ENCODE peak calls at places on chromosomes 3 and 15, in six cellular contexts. D is HCT116, B is K562, Q is HepG2, O is GM12878, I is H1. A is an unnamed sample. For H3K4me1, the result is how much of the 10 kb centered on the place peaks cover.

GRCh38 chr3:177731644-177732268 is 534.5 kb upstream of the TBL1XR1 start:
- DNase-seq in D (no peak), B (no peak), Q (no peak), O (no peak), I (no peak), A (no peak)

GRCh38 chr3:108406661-108407206 is 103.7 kb downstream of the MYH15 start:
- DNase-seq in D (peak), B (peak), Q (peak), O (peak), I (no peak), A (no peak)

GRCh38 chr3:48695113-48695753 is 9.5 kb upstream of the NCKIPSD start:
- DNase-seq in D (no peak), B (peak), Q (no peak), O (no peak), I (peak), A (peak)

GRCh38 chr3:146590521-146590920 is 14.6 kb downstream of the PLSCR5 start:
- DNase-seq in D (no peak), B (no peak), Q (no peak), O (no peak), I (no peak), A (no peak)

GRCh38 chr3:41881233-41881821 is 80.6 kb downstream of the ULK4 start:
- DNase-seq in D (no peak), B (peak), Q (peak), O (no peak), I (no peak), A (no peak)

GRCh38 chr15:86773766-86774165 is 694.1 kb downstream of the AGBL1 start:
- DNase-seq in D (no peak), B (no peak), Q (no peak), O (no peak), I (no peak), A (no peak)

GRCh38 chr3:80000022-80000421 is 232.2 kb upstream of the ROBO1 start:
- DNase-seq in D (no peak), B (no peak), Q (no peak), O (no peak), I (no peak), A (no peak)

GRCh38 chr3:123447749-123448502 is 964 bp downstream of the ADCY5 start:
- DNase-seq in D (no peak), B (peak), Q (no peak), O (no peak), I (no peak), A (no peak)

GRCh38 chr3:76383781-76384180 is 598.4 kb upstream of the ZNF717 start:
- DNase-seq in D (no peak), B (no peak), Q (no peak), O (no peak), I (no peak), A (no peak)

GRCh38 chr3:170469151-170470062 is 50.7 kb downstream of the CLDN11 start:
- DNase-seq in D (no peak), B (no peak), Q (no peak), O (no peak), I (no peak), A (no peak)

GRCh38 chr3:157494581-157495281 is 8.5 kb downstream of the VEPH1 start:
- DNase-seq in D (no peak), B (no peak), Q (no peak), O (no peak), I (no peak), A (no peak)

GRCh38 chr3:63990204-63990603 is 33.1 kb downstream of the PSMD6 start:
- DNase-seq in D (no peak), B (no peak), Q (no peak), O (no peak), I (no peak), A (no peak)

GRCh38 chr3:132318451-132318850 is 1.2 kb downstream of the ACP3 start:
- DNase-seq in D (no peak), B (no peak), Q (no peak), O (no peak), I (no peak), A (no peak)

GRCh38 chr15:31265090-31265870 is 61.4 kb upstream of the KLF13 start:
- DNase-seq in D (no peak), B (no peak), Q (peak), O (no peak), I (no peak), A (no peak)

GRCh38 chr3:127707777-127708438 is 35.2 kb downstream of the ABTB1 start:
- DNase-seq in D (no peak), B (no peak), Q (no peak), O (no peak), I (no peak), A (no peak)

GRCh38 chr3:187264946-187265345 is 26.6 kb downstream of the MASP1 start:
- DNase-seq in D (no peak), B (no peak), Q (no peak), O (no peak), I (no peak), A (no peak)

DNA sequence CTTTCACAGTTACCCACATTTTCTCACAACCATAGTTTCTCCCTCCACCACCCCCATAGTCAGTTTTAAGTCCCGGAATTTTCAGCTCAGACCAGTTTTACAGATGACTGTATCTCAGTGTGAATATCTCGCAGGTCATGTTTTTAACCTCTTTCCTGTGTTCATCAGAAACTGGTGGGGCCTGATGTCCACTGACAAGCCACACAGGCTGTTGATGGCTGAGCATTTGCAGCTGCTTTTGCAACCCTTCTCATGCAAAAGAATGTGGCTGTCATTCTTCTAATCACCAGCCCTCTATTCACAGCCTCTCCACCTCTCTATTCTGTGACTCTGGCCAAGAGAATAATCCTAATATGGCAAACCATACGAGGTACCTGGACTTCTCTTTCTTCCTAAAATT is 8.5 kb downstream of the GYG1 start:
- DNase-seq in D (no peak), B (no peak), Q (no peak), O (no peak), I (no peak), A (no peak)
- H3K4me1 ChIP-seq in D (under half), B (under half), Q (under half), O (under half), I (under half), A (under half)

DNA sequence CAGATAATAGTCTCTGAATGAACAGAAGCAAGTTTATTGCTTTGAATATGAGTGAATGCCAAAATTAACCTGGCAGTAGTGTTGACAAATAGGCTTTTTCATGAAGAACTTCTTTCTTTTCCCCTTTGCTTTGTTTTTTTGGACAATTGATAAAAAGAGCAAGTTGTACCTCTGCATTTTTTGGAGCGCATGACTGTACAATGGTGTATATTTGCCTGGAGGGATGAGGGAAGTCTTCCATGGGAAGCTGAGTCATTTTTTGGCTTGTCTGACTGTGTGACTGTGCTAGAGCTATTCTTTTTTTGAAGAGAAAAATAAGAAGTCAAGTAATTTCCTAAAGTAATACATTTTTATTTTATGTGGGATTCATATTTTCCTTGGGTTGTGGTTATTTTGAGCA is 186.9 kb downstream of the KLHL25 start:
- DNase-seq in D (peak), B (no peak), Q (no peak), O (no peak), I (no peak), A (no peak)
- TF ChIP-seq ZNF274 in D (no peak), B (no peak), Q (no peak), O (no peak), I (no peak), A (no peak)

GRCh38 chr3:124886168-124887051 is 755 bp downstream of the ITGB5 start:
- DNase-seq in D (no peak), B (peak), Q (peak), O (no peak), I (no peak), A (no peak)

GRCh38 chr3:124888482-124889441 is 1.6 kb upstream of the ITGB5 start:
- DNase-seq in D (no peak), B (no peak), Q (no peak), O (no peak), I (no peak), A (no peak)

GRCh38 chr3:124885466-124886167 is 1.5 kb downstream of the ITGB5 start:
- DNase-seq in D (no peak), B (no peak), Q (no peak), O (no peak), I (no peak), A (no peak)

GRCh38 chr3:124887177-124887995 is at the start of gene ITGB5:
- DNase-seq in D (peak), B (peak), Q (peak), O (no peak), I (no peak), A (peak)

DNA sequence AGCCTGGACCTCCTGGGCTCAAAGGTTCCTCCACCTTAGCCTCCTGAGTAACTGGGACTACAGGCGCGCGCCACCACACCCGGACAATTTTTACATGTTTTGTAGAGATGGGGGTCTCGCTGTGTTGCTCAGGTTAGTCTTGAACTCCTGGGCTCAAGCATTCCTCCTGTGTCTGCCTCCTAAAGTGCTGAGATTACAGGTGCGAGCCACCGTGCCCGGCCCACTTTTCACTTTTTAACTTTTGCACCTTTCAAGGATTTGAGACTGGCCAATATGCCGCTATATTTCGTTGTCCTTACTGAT is 782 bp upstream of the ITGB5 start:
- DNase-seq in D (no peak), B (no peak), Q (no peak), O (no peak), I (no peak), A (no peak)
- H3K4me3 ChIP-seq in D (peak), B (no peak), Q (peak), O (peak), I (peak), A (peak)

GRCh38 chr3:182470187-182470586 is 323.1 kb upstream of the ATP11B start:
- DNase-seq in D (no peak), B (no peak), Q (peak), O (no peak), I (no peak), A (no peak)
- H3K4me1 ChIP-seq in D (under half), B (under half), Q (under half), O (under half), I (under half), A (under half)

DNA sequence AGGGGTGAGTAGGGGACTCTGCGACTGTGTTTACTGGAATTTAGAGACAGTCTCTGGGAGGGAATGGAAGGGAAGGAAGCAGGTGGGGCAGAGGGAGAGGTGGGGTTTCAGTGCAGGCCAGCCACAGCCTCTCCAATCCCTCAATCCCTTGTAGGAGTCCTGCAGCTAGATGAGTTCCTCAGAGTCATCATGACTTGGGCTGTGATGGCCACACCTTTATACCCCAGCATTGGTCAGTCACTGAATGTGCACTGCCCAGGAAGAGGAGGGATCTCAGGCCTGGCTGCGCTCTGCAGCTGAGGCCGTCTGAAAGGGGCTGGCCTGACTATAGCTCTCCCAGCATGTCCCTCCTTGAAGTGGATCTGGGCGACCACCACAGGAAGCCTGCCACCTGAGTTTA is 67.3 kb upstream of the GLCE start:
- DNase-seq in D (no peak), B (peak), Q (no peak), O (no peak), I (no peak), A (no peak)
- TF ChIP-seq ZNF274 in D (no peak), B (no peak), Q (no peak), O (no peak), I (no peak), A (no peak)

GRCh38 chr3:134322286-134322685 is 52.0 kb downstream of the AMOTL2 start:
- DNase-seq in D (no peak), B (no peak), Q (no peak), O (no peak), I (no peak), A (no peak)
- H3K4me3 ChIP-seq in D (no peak), B (no peak), Q (no peak), O (no peak), I (no peak), A (no peak)

GRCh38 chr3:12991481-12991837 is 81.8 kb downstream of the IQSEC1 start:
- DNase-seq in D (no peak), B (no peak), Q (no peak), O (no peak), I (no peak), A (no peak)
- H3K4me1 ChIP-seq in D (under half), B (under half), Q (under half), O (under half), I (under half), A (under half)

A was measured in NT2/D1.